ENCODE peak calls at places on chromosomes 16 and 17, in seven cellular contexts. T is stomach, F is HepG2, Y is SK-N-SH, D is suprapubic skin, K is transverse colon, H is upper lobe of left lung. V is an unnamed sample.
A peak's percentile ranks its signal among the peaks of the same experiment; 100 is the strongest.

GRCh38 chr17:67262420-67262819 is 17.4 kb upstream of the HELZ start:
- DNase-seq in T (no peak), F (no peak), Y (no peak), D (no peak), K (no peak), H (no peak), V (no peak)

GRCh38 chr17:41377546-41377945 is 4.6 kb downstream of the KRT34 start:
- DNase-seq in T (no peak), F (no peak), Y (no peak), D (no peak), K (no peak), H (no peak), V (no peak)

GRCh38 chr17:73952498-73953205 is 250.8 kb upstream of the RPL38 start:
- DNase-seq in T (peak; percentile 36), F (no peak), Y (peak; percentile 97), D (no peak), K (peak; percentile 59), H (peak; percentile 39), V (no peak)

GRCh38 chr16:80299416-80299815 is 241.4 kb upstream of the DYNLRB2 start:
- DNase-seq in T (peak; percentile 64), F (peak; percentile 9), Y (no peak), D (no peak), K (no peak), H (no peak), V (no peak)

GRCh38 chr16:84253173-84253572 is 13.4 kb upstream of the KCNG4 start:
- DNase-seq in T (no peak), F (no peak), Y (no peak), D (no peak), K (no peak), H (no peak), V (no peak)

GRCh38 chr16:84582958-84583516 is 34.8 kb downstream of the COTL1 start:
- DNase-seq in T (no peak), F (no peak), Y (no peak), D (no peak), K (no peak), H (no peak), V (no peak)

GRCh38 chr17:57607553-57608120 is 137.5 kb downstream of the CCDC182 start:
- DNase-seq in T (no peak), F (no peak), Y (no peak), D (no peak), K (no peak), H (no peak), V (no peak)

GRCh38 chr16:30972872-30973271 is 12.1 kb upstream of the HSD3B7 start:
- DNase-seq in T (no peak), F (peak; percentile 38), Y (no peak), D (no peak), K (no peak), H (no peak), V (no peak)

GRCh38 chr16:1981972-1982574 is 804 bp upstream of the NOXO1 start:
- DNase-seq in T (no peak), F (peak; percentile 41), Y (no peak), D (no peak), K (peak; percentile 78), H (no peak), V (no peak)

GRCh38 chr17:1880851-1881630 is 51.2 kb downstream of the RPA1 start:
- DNase-seq in T (no peak), F (no peak), Y (no peak), D (no peak), K (no peak), H (no peak), V (no peak)

GRCh38 chr17:20307325-20307910 is 159.9 kb downstream of the LGALS9B start:
- DNase-seq in T (no peak), F (no peak), Y (no peak), D (no peak), K (no peak), H (no peak), V (no peak)

GRCh38 chr16:720990-721764 is at the start of gene ANTKMT:
- DNase-seq in T (peak; percentile 89), F (peak; percentile 80), Y (peak; percentile 92), D (no peak), K (peak; percentile 91), H (peak; percentile 87), V (peak; percentile 86)

GRCh38 chr16:89741342-89742014 is 20.1 kb downstream of the ZNF276 start:
- DNase-seq in T (no peak), F (no peak), Y (no peak), D (no peak), K (no peak), H (no peak), V (no peak)

GRCh38 chr17:37510056-37510455 is 20.4 kb downstream of the DUSP14 start:
- DNase-seq in T (no peak), F (no peak), Y (no peak), D (no peak), K (no peak), H (no peak), V (no peak)

GRCh38 chr16:8675183-8676159 is 1.1 kb downstream of the ABAT start:
- DNase-seq in T (no peak), F (peak; percentile 96), Y (peak; percentile 77), D (no peak), K (no peak), H (no peak), V (peak; percentile 66)

GRCh38 chr16:61014869-61015268 is 1021.4 kb downstream of the CDH8 start:
- DNase-seq in T (no peak), F (no peak), Y (no peak), D (no peak), K (no peak), H (no peak), V (no peak)

GRCh38 chr16:85569615-85570212 is 43.4 kb upstream of the GSE1 start:
- DNase-seq in T (peak; percentile 54), F (no peak), Y (peak; percentile 65), D (no peak), K (peak; percentile 68), H (peak; percentile 80), V (no peak)

GRCh38 chr16:9383281-9383680 is 291.8 kb downstream of the HAPSTR1 start:
- DNase-seq in T (no peak), F (no peak), Y (no peak), D (no peak), K (no peak), H (no peak), V (no peak)

GRCh38 chr16:19417640-19418039 is at the start of gene TMC5:
- DNase-seq in T (peak; percentile 75), F (no peak), Y (no peak), D (no peak), K (peak; percentile 79), H (no peak), V (no peak)

GRCh38 chr17:7695586-7695985 is 7.3 kb downstream of the WRAP53 start:
- DNase-seq in T (no peak), F (no peak), Y (no peak), D (no peak), K (no peak), H (no peak), V (no peak)

DNA sequence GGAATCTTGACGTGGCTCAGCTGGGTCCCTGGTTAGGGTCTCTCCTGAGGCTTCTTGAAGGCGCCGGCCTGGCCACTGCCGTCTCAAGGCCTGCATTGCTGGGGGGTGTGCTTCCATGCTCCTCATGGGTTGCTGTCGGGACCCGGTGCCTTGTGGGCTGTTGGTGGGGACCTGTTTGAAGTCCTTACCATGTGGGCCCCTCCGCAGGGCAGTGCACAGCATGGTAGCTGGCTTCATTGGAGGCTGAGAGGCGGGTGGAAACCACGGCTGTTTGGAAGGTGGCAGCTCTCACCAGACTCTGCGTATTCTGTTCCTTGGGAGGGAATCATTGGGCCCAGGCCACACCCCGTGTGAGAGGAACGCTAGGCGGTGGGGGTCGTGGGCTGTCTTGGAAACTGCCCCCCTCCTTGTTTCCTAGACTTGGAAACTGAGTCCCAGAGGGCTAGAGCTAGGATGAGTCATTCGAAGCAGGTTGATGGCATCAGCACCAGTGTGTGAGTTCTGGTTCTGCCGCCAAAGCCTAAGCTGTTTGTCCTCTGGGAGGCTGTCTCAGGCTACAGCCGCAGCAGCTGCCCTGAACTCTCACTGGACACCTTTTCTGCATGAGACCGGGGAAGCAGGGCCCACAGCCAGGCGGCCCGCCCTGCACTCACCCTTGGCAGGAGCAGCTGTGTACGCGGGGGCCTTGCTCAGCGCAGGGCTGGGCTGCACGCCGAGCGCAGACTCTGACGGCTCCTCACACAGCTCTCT is 35.2 kb downstream of the ZNF750 start:
- DNase-seq in T (peak; percentile 81), F (no peak), Y (no peak), D (no peak), K (peak; percentile 34), H (peak; percentile 43), V (peak; percentile 95)
- TF ChIP-seq POLR2AphosphoS5 in T (peak; percentile 71), F (no peak), Y (no peak), D (no peak), K (no peak), H (no peak), V (peak; percentile 65)

DNA sequence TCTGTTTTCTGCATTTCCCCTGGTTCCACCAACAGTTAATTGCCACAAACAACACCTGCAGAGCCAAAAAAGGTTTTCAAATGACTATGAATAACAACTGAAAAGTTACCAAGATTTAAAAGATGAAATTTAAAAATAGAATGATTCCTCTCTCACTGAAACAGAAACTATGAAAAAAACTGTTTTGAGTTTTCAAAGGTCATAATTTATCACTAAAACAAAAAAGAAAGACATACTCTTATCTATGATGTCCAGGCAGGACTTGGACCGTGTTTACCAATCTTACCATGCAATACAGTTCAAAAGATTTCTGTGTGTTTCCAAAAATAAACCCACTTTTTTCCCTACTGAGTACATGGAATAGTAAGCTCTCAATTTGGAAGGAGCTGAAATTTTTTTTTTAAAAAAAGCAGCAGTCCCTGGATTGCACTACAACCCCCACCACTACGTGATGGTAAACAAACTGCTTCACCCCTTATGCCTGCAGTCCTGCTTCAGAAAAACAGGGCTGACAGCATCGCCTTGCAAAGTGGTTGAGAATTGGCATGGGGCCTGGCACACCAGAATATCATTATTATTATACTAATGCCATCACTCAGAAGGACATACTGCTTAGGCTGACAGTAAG is 8.5 kb downstream of the TXNDC11 start:
- DNase-seq in T (no peak), F (no peak), Y (no peak), D (no peak), K (peak; percentile 4), H (peak; percentile 37), V (no peak)
- TF ChIP-seq EP300 in T (no peak), F (no peak), Y (no peak), D (no peak), K (no peak), H (no peak), V (no peak)

GRCh38 chr16:50680907-50681885 is at the start of gene SNX20:
- DNase-seq in T (peak; percentile 43), F (no peak), Y (no peak), D (no peak), K (peak; percentile 58), H (peak; percentile 76), V (no peak)
- TF ChIP-seq POLR2AphosphoS5 in T (no peak), F (no peak), Y (no peak), D (no peak), K (no peak), H (peak; percentile 23), V (no peak)

DNA sequence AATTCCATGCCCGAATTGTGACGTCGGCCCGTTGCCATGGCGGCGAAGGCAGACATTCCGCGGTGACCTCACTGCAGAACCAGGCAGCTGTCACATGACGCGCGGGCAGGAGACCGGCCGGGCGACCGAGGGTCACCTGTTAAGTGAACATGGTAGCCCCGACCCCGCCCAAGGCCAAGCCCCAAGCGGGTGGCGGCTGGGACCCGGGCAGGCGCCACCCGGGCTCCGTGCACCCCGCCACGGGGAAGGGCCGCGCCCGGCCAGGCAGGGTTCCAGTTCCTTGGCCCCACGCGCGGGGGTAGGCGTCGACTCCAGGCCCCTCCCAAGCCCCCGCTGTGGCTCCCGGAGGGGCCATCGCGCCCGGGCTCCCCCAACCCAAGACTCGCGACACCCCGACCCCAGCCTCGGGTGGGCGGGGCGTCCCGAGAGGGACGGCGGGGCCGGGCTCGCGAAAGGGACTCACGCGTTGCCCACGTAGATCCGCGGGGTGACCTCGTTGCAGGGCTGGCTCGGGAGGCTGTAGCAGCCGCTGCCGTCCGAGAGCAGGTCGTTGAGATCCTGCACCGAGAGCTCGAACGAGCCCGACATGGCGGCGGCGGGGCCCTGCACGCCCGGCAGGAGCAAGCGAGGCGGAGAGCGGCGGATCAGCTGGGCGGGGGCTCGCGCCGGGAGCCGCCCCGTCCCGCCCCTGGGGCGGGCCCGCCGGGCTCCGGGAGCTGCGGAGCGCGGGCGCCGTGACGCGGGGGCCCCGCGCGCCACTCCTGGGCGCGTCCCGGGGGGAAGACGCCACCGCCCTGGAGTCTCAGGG is at the start of gene DUSP3:
- DNase-seq in T (peak; percentile 98), F (peak; percentile 92), Y (peak; percentile 97), D (peak; percentile 98), K (peak; percentile 96), H (peak; percentile 99), V (peak; percentile 98)
- TF ChIP-seq EP300 in T (peak; percentile 16), F (no peak), Y (no peak), D (no peak), K (peak; percentile 56), H (peak; percentile 84), V (peak; percentile 89)

V was measured in sigmoid colon.